ENCODE peak calls at places on chromosomes 4 and X, in eight cellular contexts. F is occipital lobe; E is mucosa of descending colon; X is SJSA1; T is stimulated activated CD4-positive, alpha-beta T cell treated with anti-CD3 and anti-CD28 coated beads, Interleukin-12 subunit alpha, Interleukin-12 subunit beta, amount 100 ng/mL, for 24 hours; Y is naive B cell; D is central memory CD4-positive, alpha-beta T cell; K is lung microvascular endothelial cell. L is an unnamed sample.

GRCh38 chr4:22030321-22030720 is 81.7 kb upstream of the KCNIP4 start:
- DNase-seq in F (no peak), E (no peak), X (no peak), T (no peak), Y (no peak), D (no peak), K (no peak), L (no peak)

GRCh38 chr4:38237139-38237538 is 276.9 kb downstream of the PTTG2 start:
- DNase-seq in F (no peak), E (no peak), X (no peak), T (no peak), Y (no peak), D (no peak), K (peak; percentile 88), L (peak; percentile 70)

GRCh38 chr4:38692421-38692820 is 28.4 kb downstream of the KLF3 start:
- DNase-seq in F (no peak), E (no peak), X (no peak), T (no peak), Y (no peak), D (no peak), K (no peak), L (no peak)

GRCh38 chrX:31280580-31280979 is 208.7 kb upstream of the FTHL17 start:
- DNase-seq in F (no peak), E (no peak), X (no peak), T (no peak), Y (no peak), D (no peak), K (no peak), L (no peak)

GRCh38 chrX:16082470-16083085 is 40.8 kb upstream of the GRPR start:
- DNase-seq in F (no peak), E (no peak), X (no peak), T (no peak), Y (no peak), D (no peak), K (no peak), L (no peak)

GRCh38 chr4:105624530-105624929 is 72.1 kb downstream of the ARHGEF38 start:
- DNase-seq in F (peak; percentile 15), E (peak; percentile 23), X (no peak), T (no peak), Y (no peak), D (no peak), K (peak; percentile 5), L (peak; percentile 43)

GRCh38 chrX:75603833-75604232 is 81.0 kb upstream of the ZDHHC15 start:
- DNase-seq in F (no peak), E (no peak), X (peak; percentile 2), T (no peak), Y (peak; percentile 5), D (peak; percentile 5), K (peak; percentile 24), L (peak; percentile 20)

GRCh38 chrX:17590892-17591740 is 146.2 kb upstream of the SCML1 start:
- DNase-seq in F (peak; percentile 2), E (peak; percentile 55), X (peak; percentile 49), T (peak; percentile 20), Y (no peak), D (no peak), K (peak; percentile 69), L (peak; percentile 53)

GRCh38 chr4:77158487-77158861 is 1.5 kb downstream of the CCNG2 start:
- DNase-seq in F (no peak), E (no peak), X (no peak), T (no peak), Y (no peak), D (peak; percentile 2), K (no peak), L (peak; percentile 28)

GRCh38 chr4:2340272-2341061 is 78.0 kb downstream of the ZFYVE28 start:
- DNase-seq in F (no peak), E (no peak), X (no peak), T (no peak), Y (no peak), D (no peak), K (no peak), L (no peak)

GRCh38 chrX:37425370-37425769 is 76.2 kb downstream of the PRRG1 start:
- DNase-seq in F (no peak), E (no peak), X (no peak), T (no peak), Y (no peak), D (no peak), K (no peak), L (no peak)

GRCh38 chrX:316351-317325 is 2.0 kb downstream of the GTPBP6 start:
- DNase-seq in F (no peak), E (peak; percentile 53), X (no peak), T (no peak), Y (no peak), D (no peak), K (no peak), L (no peak)

GRCh38 chr4:173652283-173652931 is 122.4 kb upstream of the HAND2 start:
- DNase-seq in F (no peak), E (no peak), X (no peak), T (no peak), Y (no peak), D (no peak), K (no peak), L (no peak)

GRCh38 chrX:42485621-42486020 is 292.3 kb downstream of the PPP1R2C start:
- DNase-seq in F (no peak), E (no peak), X (no peak), T (no peak), Y (no peak), D (no peak), K (no peak), L (no peak)

GRCh38 chr4:122798101-122798500 is 28.5 kb upstream of the FGF2 start:
- DNase-seq in F (no peak), E (no peak), X (peak; percentile 90), T (no peak), Y (no peak), D (no peak), K (peak; percentile 91), L (peak; percentile 87)

GRCh38 chr4:113683143-113683542 is 78.4 kb downstream of the CAMK2D start:
- DNase-seq in F (no peak), E (no peak), X (no peak), T (peak; percentile 58), Y (peak; percentile 75), D (peak; percentile 72), K (no peak), L (no peak)

GRCh38 chr4:139899346-139899745 is 233.7 kb downstream of the MGST2 start:
- DNase-seq in F (no peak), E (no peak), X (no peak), T (no peak), Y (no peak), D (no peak), K (no peak), L (no peak)